ENCODE peak calls at places on chromosomes 1 and 21, in nine cellular contexts. One of them, this sample, is unnamed.

GRCh38 chr1:227466039-227466645 is 97.2 kb upstream of the ZNF678 start:
- DNase-seq in esophagus muscularis mucosa: no peak
- DNase-seq in transverse colon: no peak
- DNase-seq in GM12891: no peak
- DNase-seq in erythroblast: no peak
- DNase-seq in breast epithelium: no peak
- DNase-seq in tibial nerve: no peak
- DNase-seq in stomach: no peak
- DNase-seq in IMR-90: no peak
- DNase-seq in this sample: no peak

GRCh38 chr1:181179980-181180964 is 91.8 kb downstream of the IER5 start:
- DNase-seq in stomach: no peak
- DNase-seq in IMR-90: peak; percentile 84
- DNase-seq in erythroblast: no peak
- DNase-seq in esophagus muscularis mucosa: no peak
- DNase-seq in transverse colon: no peak
- DNase-seq in tibial nerve: peak; percentile 33
- DNase-seq in GM12891: peak; percentile 46
- DNase-seq in breast epithelium: peak; percentile 45
- DNase-seq in this sample: no peak

GRCh38 chr1:46638921-46639320 is 22.3 kb upstream of the MOB3C start:
- DNase-seq in transverse colon: no peak
- DNase-seq in erythroblast: no peak
- DNase-seq in esophagus muscularis mucosa: no peak
- DNase-seq in stomach: no peak
- DNase-seq in IMR-90: no peak
- DNase-seq in tibial nerve: no peak
- DNase-seq in GM12891: no peak
- DNase-seq in breast epithelium: no peak
- DNase-seq in this sample: no peak

GRCh38 chr1:155499953-155500621 is 62.5 kb downstream of the ASH1L start:
- DNase-seq in stomach: no peak
- DNase-seq in erythroblast: peak; percentile 9
- DNase-seq in GM12891: no peak
- DNase-seq in esophagus muscularis mucosa: no peak
- DNase-seq in tibial nerve: no peak
- DNase-seq in IMR-90: no peak
- DNase-seq in transverse colon: peak; percentile 67
- DNase-seq in breast epithelium: no peak
- DNase-seq in this sample: no peak

GRCh38 chr1:81296584-81296983 is 504.1 kb upstream of the ADGRL2 start:
- DNase-seq in erythroblast: no peak
- DNase-seq in stomach: no peak
- DNase-seq in IMR-90: no peak
- DNase-seq in breast epithelium: no peak
- DNase-seq in GM12891: no peak
- DNase-seq in esophagus muscularis mucosa: no peak
- DNase-seq in transverse colon: no peak
- DNase-seq in tibial nerve: no peak
- DNase-seq in this sample: no peak

GRCh38 chr21:43598416-43599120 is 60.7 kb downstream of the HSF2BP start:
- DNase-seq in erythroblast: no peak
- DNase-seq in tibial nerve: no peak
- DNase-seq in esophagus muscularis mucosa: no peak
- DNase-seq in transverse colon: no peak
- DNase-seq in GM12891: no peak
- DNase-seq in IMR-90: peak; percentile 87
- DNase-seq in stomach: no peak
- DNase-seq in breast epithelium: no peak
- DNase-seq in this sample: no peak

GRCh38 chr21:46431884-46432488 is 26.7 kb upstream of the DIP2A start:
- DNase-seq in transverse colon: no peak
- DNase-seq in tibial nerve: no peak
- DNase-seq in stomach: no peak
- DNase-seq in GM12891: no peak
- DNase-seq in erythroblast: no peak
- DNase-seq in IMR-90: no peak
- DNase-seq in breast epithelium: no peak
- DNase-seq in esophagus muscularis mucosa: no peak
- DNase-seq in this sample: no peak

GRCh38 chr1:30283199-30283962 is 440.0 kb downstream of the MATN1 start:
- DNase-seq in breast epithelium: no peak
- DNase-seq in stomach: no peak
- DNase-seq in GM12891: no peak
- DNase-seq in tibial nerve: no peak
- DNase-seq in esophagus muscularis mucosa: peak; percentile 74
- DNase-seq in IMR-90: no peak
- DNase-seq in erythroblast: no peak
- DNase-seq in transverse colon: no peak
- DNase-seq in this sample: no peak

DNA sequence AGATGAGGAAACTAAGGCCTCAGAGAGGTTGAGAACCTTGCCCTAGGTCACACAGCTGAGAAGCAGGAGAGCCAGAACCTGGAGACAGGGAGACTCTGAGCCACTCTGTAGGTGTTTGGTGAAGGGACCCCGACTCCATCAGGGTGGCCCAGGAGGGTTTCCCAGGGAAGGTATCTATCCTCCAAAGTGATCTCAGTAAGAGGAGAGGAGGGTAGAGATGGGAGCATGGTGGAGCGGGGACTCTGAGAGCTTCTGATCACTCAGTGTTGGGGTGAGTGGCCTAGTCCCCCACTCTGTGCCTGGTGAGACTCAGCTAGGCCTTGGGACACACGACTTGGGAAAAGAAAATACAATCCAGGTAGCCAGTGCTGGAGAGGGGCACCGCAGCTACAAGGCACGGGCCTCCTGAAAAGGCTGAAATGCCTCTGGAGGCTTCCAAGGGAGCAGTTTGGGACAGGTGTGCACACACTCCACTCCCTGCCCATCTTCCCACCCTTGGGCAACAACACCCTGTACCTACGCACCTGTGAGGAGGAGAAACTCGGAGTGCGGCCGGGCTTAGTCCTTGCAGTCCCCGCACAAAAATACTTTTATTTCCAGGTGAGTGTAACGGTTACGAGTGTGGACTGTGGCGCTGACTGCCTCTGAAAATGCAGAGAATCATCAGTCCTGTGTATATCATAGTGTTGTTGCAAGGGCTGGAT is 80.8 kb downstream of the CAMK2N1 start:
- DNase-seq in stomach: no peak
- DNase-seq in GM12891: no peak
- DNase-seq in esophagus muscularis mucosa: no peak
- DNase-seq in tibial nerve: no peak
- DNase-seq in breast epithelium: no peak
- DNase-seq in transverse colon: no peak
- DNase-seq in IMR-90: no peak
- DNase-seq in erythroblast: no peak
- DNase-seq in this sample: no peak
- TF ChIP-seq POLR2A in stomach: no peak
- TF ChIP-seq POLR2A in GM12891: no peak
- TF ChIP-seq POLR2A in esophagus muscularis mucosa: no peak
- TF ChIP-seq POLR2A in tibial nerve: no peak
- TF ChIP-seq POLR2A in breast epithelium: no peak
- TF ChIP-seq POLR2A in transverse colon: no peak
- TF ChIP-seq POLR2A in IMR-90: no peak
- TF ChIP-seq POLR2A in erythroblast: no peak
- TF ChIP-seq POLR2A in this sample: no peak

GRCh38 chr1:162218546-162218945 is 149.1 kb downstream of the NOS1AP start:
- DNase-seq in esophagus muscularis mucosa: no peak
- DNase-seq in transverse colon: no peak
- DNase-seq in erythroblast: no peak
- DNase-seq in tibial nerve: no peak
- DNase-seq in breast epithelium: no peak
- DNase-seq in stomach: no peak
- DNase-seq in IMR-90: no peak
- DNase-seq in GM12891: no peak
- DNase-seq in this sample: no peak

GRCh38 chr1:162222019-162222418 is 152.5 kb downstream of the NOS1AP start:
- DNase-seq in esophagus muscularis mucosa: no peak
- DNase-seq in IMR-90: no peak
- DNase-seq in stomach: no peak
- DNase-seq in transverse colon: no peak
- DNase-seq in erythroblast: no peak
- DNase-seq in breast epithelium: no peak
- DNase-seq in GM12891: no peak
- DNase-seq in tibial nerve: no peak
- DNase-seq in this sample: no peak

GRCh38 chr1:162218975-162219374 is 149.5 kb downstream of the NOS1AP start:
- DNase-seq in transverse colon: no peak
- DNase-seq in erythroblast: no peak
- DNase-seq in tibial nerve: no peak
- DNase-seq in breast epithelium: no peak
- DNase-seq in stomach: no peak
- DNase-seq in IMR-90: no peak
- DNase-seq in GM12891: no peak
- DNase-seq in esophagus muscularis mucosa: no peak
- DNase-seq in this sample: no peak

GRCh38 chr1:162219461-162219860 is 150.0 kb downstream of the NOS1AP start:
- DNase-seq in esophagus muscularis mucosa: no peak
- DNase-seq in breast epithelium: no peak
- DNase-seq in stomach: no peak
- DNase-seq in transverse colon: no peak
- DNase-seq in tibial nerve: no peak
- DNase-seq in erythroblast: no peak
- DNase-seq in IMR-90: no peak
- DNase-seq in GM12891: no peak
- DNase-seq in this sample: no peak

DNA sequence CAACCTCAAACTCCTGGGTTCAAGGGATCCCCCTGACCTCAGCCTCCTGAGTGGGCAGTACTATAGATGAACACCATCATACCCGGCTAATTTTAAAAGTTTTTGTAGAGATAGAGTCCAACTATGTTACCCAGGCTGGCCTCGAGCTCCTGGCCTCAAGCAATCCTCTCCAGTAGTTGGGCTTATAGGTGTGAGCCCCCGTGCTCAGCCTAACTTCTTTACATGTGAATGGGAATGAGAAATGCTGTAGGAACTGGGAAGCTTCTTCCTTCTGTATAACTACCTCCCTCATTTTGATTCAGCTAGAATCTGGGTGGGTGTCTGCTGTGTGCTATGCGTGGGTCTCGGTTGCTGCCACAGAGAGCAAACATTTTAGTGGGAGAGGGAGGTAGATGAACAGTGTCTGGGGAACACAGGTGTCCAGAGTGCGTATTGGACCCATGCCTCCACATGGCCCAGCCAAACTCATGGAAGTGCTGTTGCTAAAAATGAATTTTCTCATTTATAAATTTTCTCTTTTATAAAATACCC is 150.6 kb downstream of the NOS1AP start:
- DNase-seq in IMR-90: no peak
- DNase-seq in breast epithelium: no peak
- DNase-seq in erythroblast: no peak
- DNase-seq in GM12891: no peak
- DNase-seq in tibial nerve: no peak
- DNase-seq in stomach: no peak
- DNase-seq in esophagus muscularis mucosa: no peak
- DNase-seq in transverse colon: no peak
- DNase-seq in this sample: no peak
- TF ChIP-seq POLR2A in IMR-90: no peak
- TF ChIP-seq POLR2A in breast epithelium: no peak
- TF ChIP-seq POLR2A in erythroblast: no peak
- TF ChIP-seq POLR2A in GM12891: no peak
- TF ChIP-seq POLR2A in tibial nerve: no peak
- TF ChIP-seq POLR2A in stomach: no peak
- TF ChIP-seq POLR2A in esophagus muscularis mucosa: no peak
- TF ChIP-seq POLR2A in transverse colon: no peak
- TF ChIP-seq POLR2A in this sample: no peak

DNA sequence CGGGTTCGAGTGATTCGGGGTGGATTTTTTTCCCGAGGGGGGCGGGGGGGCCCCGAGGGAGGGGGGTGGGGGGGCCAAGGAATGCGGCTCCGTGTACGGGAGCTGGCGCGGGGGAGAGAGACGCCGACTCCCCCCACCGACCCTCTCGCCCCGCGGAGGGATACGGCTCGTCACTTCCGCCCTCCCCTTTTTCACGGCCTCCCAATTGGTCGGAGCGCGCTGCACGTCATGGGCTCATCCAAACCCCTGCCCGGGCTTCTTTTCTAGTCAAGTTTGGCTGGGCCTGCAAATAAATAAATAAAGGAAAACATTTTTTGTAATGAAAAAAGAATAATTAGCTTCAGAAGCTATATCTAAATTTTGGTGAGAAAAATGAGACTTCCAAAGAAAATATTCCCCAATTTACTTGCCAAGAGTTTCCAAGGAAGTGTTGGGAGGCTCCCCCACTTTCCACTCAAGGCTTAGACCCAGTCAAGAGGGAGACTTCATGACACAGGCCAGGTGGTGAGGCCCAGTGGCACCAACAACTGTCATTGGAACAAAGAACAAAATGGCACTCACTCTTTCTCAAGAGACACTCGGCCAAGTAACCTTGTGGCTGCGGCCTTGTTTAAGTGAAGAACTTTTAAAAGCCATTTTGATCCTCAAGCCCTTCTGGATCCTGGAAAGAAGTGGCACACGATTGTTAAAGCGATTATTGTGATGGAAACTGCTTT is at the start of gene POGZ:
- DNase-seq in stomach: peak; percentile 96
- DNase-seq in IMR-90: peak; percentile 98
- DNase-seq in breast epithelium: peak; percentile 95
- DNase-seq in GM12891: peak; percentile 88
- DNase-seq in transverse colon: peak; percentile 96
- DNase-seq in esophagus muscularis mucosa: peak; percentile 99
- DNase-seq in erythroblast: peak; percentile 96
- DNase-seq in tibial nerve: peak; percentile 95
- DNase-seq in this sample: peak; percentile 96
- TF ChIP-seq POLR2A in stomach: no peak
- TF ChIP-seq POLR2A in IMR-90: peak; percentile 64
- TF ChIP-seq POLR2A in breast epithelium: no peak
- TF ChIP-seq POLR2A in GM12891: no peak
- TF ChIP-seq POLR2A in transverse colon: peak; percentile 24
- TF ChIP-seq POLR2A in esophagus muscularis mucosa: no peak
- TF ChIP-seq POLR2A in erythroblast: peak; percentile 48
- TF ChIP-seq POLR2A in tibial nerve: peak; percentile 37
- TF ChIP-seq POLR2A in this sample: peak; percentile 48

GRCh38 chr1:236887081-236887480 is 92.0 kb downstream of the MTR start:
- DNase-seq in tibial nerve: no peak
- DNase-seq in IMR-90: no peak
- DNase-seq in breast epithelium: no peak
- DNase-seq in stomach: no peak
- DNase-seq in esophagus muscularis mucosa: no peak
- DNase-seq in GM12891: no peak
- DNase-seq in transverse colon: no peak
- DNase-seq in erythroblast: no peak
- DNase-seq in this sample: no peak

GRCh38 chr1:236888126-236888525 is 93.0 kb downstream of the MTR start:
- DNase-seq in transverse colon: no peak
- DNase-seq in breast epithelium: no peak
- DNase-seq in GM12891: no peak
- DNase-seq in stomach: no peak
- DNase-seq in tibial nerve: no peak
- DNase-seq in esophagus muscularis mucosa: no peak
- DNase-seq in IMR-90: no peak
- DNase-seq in erythroblast: peak; percentile 17
- DNase-seq in this sample: no peak

GRCh38 chr1:236890152-236891056 is 95.3 kb downstream of the MTR start:
- DNase-seq in tibial nerve: no peak
- DNase-seq in IMR-90: no peak
- DNase-seq in transverse colon: no peak
- DNase-seq in stomach: no peak
- DNase-seq in erythroblast: no peak
- DNase-seq in breast epithelium: no peak
- DNase-seq in GM12891: no peak
- DNase-seq in esophagus muscularis mucosa: no peak
- DNase-seq in this sample: no peak

GRCh38 chr1:236893626-236894545 is 98.8 kb downstream of the MTR start:
- DNase-seq in tibial nerve: no peak
- DNase-seq in breast epithelium: no peak
- DNase-seq in erythroblast: no peak
- DNase-seq in transverse colon: no peak
- DNase-seq in GM12891: no peak
- DNase-seq in stomach: no peak
- DNase-seq in esophagus muscularis mucosa: no peak
- DNase-seq in IMR-90: peak; percentile 66
- DNase-seq in this sample: no peak

GRCh38 chr1:236888903-236889302 is 93.8 kb downstream of the MTR start:
- DNase-seq in IMR-90: no peak
- DNase-seq in stomach: no peak
- DNase-seq in breast epithelium: no peak
- DNase-seq in transverse colon: no peak
- DNase-seq in erythroblast: no peak
- DNase-seq in GM12891: no peak
- DNase-seq in esophagus muscularis mucosa: no peak
- DNase-seq in tibial nerve: no peak
- DNase-seq in this sample: no peak
- TF ChIP-seq POLR2A in IMR-90: no peak
- TF ChIP-seq POLR2A in stomach: no peak
- TF ChIP-seq POLR2A in breast epithelium: no peak
- TF ChIP-seq POLR2A in transverse colon: no peak
- TF ChIP-seq POLR2A in erythroblast: no peak
- TF ChIP-seq POLR2A in GM12891: no peak
- TF ChIP-seq POLR2A in esophagus muscularis mucosa: no peak
- TF ChIP-seq POLR2A in tibial nerve: no peak
- TF ChIP-seq POLR2A in this sample: no peak

This sample was measured in NB4.